ENCODE peak calls at places on chromosomes 5 and 9, in seven cellular contexts. One of them, this sample, is unnamed.

GRCh38 chr9:88220652-88221051 is 82.4 kb upstream of the SPATA31C2 start:
- DNase-seq in WTC11: no peak
- DNase-seq in naive thymus-derived CD4-positive, alpha-beta T cell: no peak
- DNase-seq in stimulated activated CD8-positive, alpha-beta memory T cell treated with anti-CD3 and anti-CD28 coated beads, Interleukin-15, amount 100 ng/mL, for 24 hours: no peak
- DNase-seq in dorsolateral prefrontal cortex: no peak
- DNase-seq in hepatocyte: no peak
- DNase-seq in MM.1S: no peak
- DNase-seq in this sample: no peak

GRCh38 chr5:60497706-60498500 is 202.1 kb downstream of the DEPDC1B start:
- DNase-seq in dorsolateral prefrontal cortex: no peak
- DNase-seq in WTC11: no peak
- DNase-seq in MM.1S: no peak
- DNase-seq in naive thymus-derived CD4-positive, alpha-beta T cell: no peak
- DNase-seq in stimulated activated CD8-positive, alpha-beta memory T cell treated with anti-CD3 and anti-CD28 coated beads, Interleukin-15, amount 100 ng/mL, for 24 hours: no peak
- DNase-seq in hepatocyte: no peak
- DNase-seq in this sample: no peak

GRCh38 chr9:34337404-34337803 is 8.0 kb downstream of the NUDT2 start:
- DNase-seq in dorsolateral prefrontal cortex: no peak
- DNase-seq in naive thymus-derived CD4-positive, alpha-beta T cell: no peak
- DNase-seq in WTC11: no peak
- DNase-seq in stimulated activated CD8-positive, alpha-beta memory T cell treated with anti-CD3 and anti-CD28 coated beads, Interleukin-15, amount 100 ng/mL, for 24 hours: no peak
- DNase-seq in hepatocyte: no peak
- DNase-seq in MM.1S: no peak
- DNase-seq in this sample: no peak

GRCh38 chr5:36363101-36363500 is 61.4 kb upstream of the RANBP3L start:
- DNase-seq in MM.1S: no peak
- DNase-seq in hepatocyte: no peak
- DNase-seq in stimulated activated CD8-positive, alpha-beta memory T cell treated with anti-CD3 and anti-CD28 coated beads, Interleukin-15, amount 100 ng/mL, for 24 hours: no peak
- DNase-seq in WTC11: peak
- DNase-seq in naive thymus-derived CD4-positive, alpha-beta T cell: no peak
- DNase-seq in dorsolateral prefrontal cortex: no peak
- DNase-seq in this sample: no peak

GRCh38 chr5:67814569-67815311 is 400.8 kb upstream of the PIK3R1 start:
- DNase-seq in WTC11: no peak
- DNase-seq in MM.1S: no peak
- DNase-seq in stimulated activated CD8-positive, alpha-beta memory T cell treated with anti-CD3 and anti-CD28 coated beads, Interleukin-15, amount 100 ng/mL, for 24 hours: no peak
- DNase-seq in dorsolateral prefrontal cortex: no peak
- DNase-seq in naive thymus-derived CD4-positive, alpha-beta T cell: no peak
- DNase-seq in hepatocyte: no peak
- DNase-seq in this sample: no peak

GRCh38 chr9:114681594-114682332 is at the start of gene TEX48:
- DNase-seq in WTC11: peak
- DNase-seq in hepatocyte: peak
- DNase-seq in stimulated activated CD8-positive, alpha-beta memory T cell treated with anti-CD3 and anti-CD28 coated beads, Interleukin-15, amount 100 ng/mL, for 24 hours: peak
- DNase-seq in MM.1S: peak
- DNase-seq in dorsolateral prefrontal cortex: peak
- DNase-seq in naive thymus-derived CD4-positive, alpha-beta T cell: peak
- DNase-seq in this sample: peak

GRCh38 chr5:82319977-82320376 is 41.8 kb upstream of the RPS23 start:
- DNase-seq in naive thymus-derived CD4-positive, alpha-beta T cell: no peak
- DNase-seq in dorsolateral prefrontal cortex: no peak
- DNase-seq in hepatocyte: no peak
- DNase-seq in stimulated activated CD8-positive, alpha-beta memory T cell treated with anti-CD3 and anti-CD28 coated beads, Interleukin-15, amount 100 ng/mL, for 24 hours: no peak
- DNase-seq in MM.1S: no peak
- DNase-seq in WTC11: no peak
- DNase-seq in this sample: no peak

GRCh38 chr5:73338201-73339126 is 110.1 kb downstream of the FOXD1 start:
- DNase-seq in MM.1S: no peak
- DNase-seq in dorsolateral prefrontal cortex: no peak
- DNase-seq in naive thymus-derived CD4-positive, alpha-beta T cell: no peak
- DNase-seq in WTC11: no peak
- DNase-seq in hepatocyte: no peak
- DNase-seq in stimulated activated CD8-positive, alpha-beta memory T cell treated with anti-CD3 and anti-CD28 coated beads, Interleukin-15, amount 100 ng/mL, for 24 hours: no peak
- DNase-seq in this sample: peak

GRCh38 chr9:112203536-112203935 is 28.4 kb upstream of the SUSD1 start:
- DNase-seq in dorsolateral prefrontal cortex: no peak
- DNase-seq in stimulated activated CD8-positive, alpha-beta memory T cell treated with anti-CD3 and anti-CD28 coated beads, Interleukin-15, amount 100 ng/mL, for 24 hours: no peak
- DNase-seq in naive thymus-derived CD4-positive, alpha-beta T cell: no peak
- DNase-seq in hepatocyte: no peak
- DNase-seq in MM.1S: no peak
- DNase-seq in WTC11: no peak
- DNase-seq in this sample: no peak

GRCh38 chr9:69186841-69187611 is 12.9 kb downstream of the TJP2 start:
- DNase-seq in naive thymus-derived CD4-positive, alpha-beta T cell: no peak
- DNase-seq in hepatocyte: no peak
- DNase-seq in stimulated activated CD8-positive, alpha-beta memory T cell treated with anti-CD3 and anti-CD28 coated beads, Interleukin-15, amount 100 ng/mL, for 24 hours: no peak
- DNase-seq in WTC11: no peak
- DNase-seq in dorsolateral prefrontal cortex: no peak
- DNase-seq in MM.1S: no peak
- DNase-seq in this sample: no peak

GRCh38 chr5:1103505-1104326 is 8.1 kb downstream of the SLC12A7 start:
- DNase-seq in dorsolateral prefrontal cortex: peak
- DNase-seq in hepatocyte: peak
- DNase-seq in WTC11: no peak
- DNase-seq in MM.1S: no peak
- DNase-seq in stimulated activated CD8-positive, alpha-beta memory T cell treated with anti-CD3 and anti-CD28 coated beads, Interleukin-15, amount 100 ng/mL, for 24 hours: no peak
- DNase-seq in naive thymus-derived CD4-positive, alpha-beta T cell: peak
- DNase-seq in this sample: no peak

GRCh38 chr5:75364571-75365280 is 27.7 kb downstream of the HMGCR start:
- DNase-seq in naive thymus-derived CD4-positive, alpha-beta T cell: no peak
- DNase-seq in hepatocyte: no peak
- DNase-seq in MM.1S: no peak
- DNase-seq in dorsolateral prefrontal cortex: no peak
- DNase-seq in WTC11: no peak
- DNase-seq in stimulated activated CD8-positive, alpha-beta memory T cell treated with anti-CD3 and anti-CD28 coated beads, Interleukin-15, amount 100 ng/mL, for 24 hours: no peak
- DNase-seq in this sample: no peak

GRCh38 chr9:96567203-96567700 is 52.4 kb downstream of the CDC14B start:
- DNase-seq in dorsolateral prefrontal cortex: no peak
- DNase-seq in naive thymus-derived CD4-positive, alpha-beta T cell: no peak
- DNase-seq in stimulated activated CD8-positive, alpha-beta memory T cell treated with anti-CD3 and anti-CD28 coated beads, Interleukin-15, amount 100 ng/mL, for 24 hours: no peak
- DNase-seq in MM.1S: no peak
- DNase-seq in WTC11: no peak
- DNase-seq in hepatocyte: no peak
- DNase-seq in this sample: no peak

GRCh38 chr9:89477395-89477794 is 20.5 kb downstream of the SEMA4D start:
- DNase-seq in dorsolateral prefrontal cortex: peak
- DNase-seq in naive thymus-derived CD4-positive, alpha-beta T cell: peak
- DNase-seq in WTC11: no peak
- DNase-seq in hepatocyte: no peak
- DNase-seq in stimulated activated CD8-positive, alpha-beta memory T cell treated with anti-CD3 and anti-CD28 coated beads, Interleukin-15, amount 100 ng/mL, for 24 hours: no peak
- DNase-seq in MM.1S: no peak
- DNase-seq in this sample: no peak

GRCh38 chr9:85115473-85115872 is 445.9 kb downstream of the NTRK2 start:
- DNase-seq in dorsolateral prefrontal cortex: no peak
- DNase-seq in hepatocyte: no peak
- DNase-seq in MM.1S: no peak
- DNase-seq in naive thymus-derived CD4-positive, alpha-beta T cell: no peak
- DNase-seq in stimulated activated CD8-positive, alpha-beta memory T cell treated with anti-CD3 and anti-CD28 coated beads, Interleukin-15, amount 100 ng/mL, for 24 hours: no peak
- DNase-seq in WTC11: no peak
- DNase-seq in this sample: no peak

GRCh38 chr5:172149073-172149472 is 39.0 kb downstream of the STK10 start:
- DNase-seq in dorsolateral prefrontal cortex: no peak
- DNase-seq in naive thymus-derived CD4-positive, alpha-beta T cell: no peak
- DNase-seq in WTC11: no peak
- DNase-seq in stimulated activated CD8-positive, alpha-beta memory T cell treated with anti-CD3 and anti-CD28 coated beads, Interleukin-15, amount 100 ng/mL, for 24 hours: no peak
- DNase-seq in MM.1S: no peak
- DNase-seq in hepatocyte: no peak
- DNase-seq in this sample: no peak

GRCh38 chr9:81522721-81523551 is 166.4 kb downstream of the TLE1 start:
- DNase-seq in hepatocyte: peak
- DNase-seq in MM.1S: peak
- DNase-seq in stimulated activated CD8-positive, alpha-beta memory T cell treated with anti-CD3 and anti-CD28 coated beads, Interleukin-15, amount 100 ng/mL, for 24 hours: no peak
- DNase-seq in WTC11: peak
- DNase-seq in naive thymus-derived CD4-positive, alpha-beta T cell: peak
- DNase-seq in dorsolateral prefrontal cortex: no peak
- DNase-seq in this sample: peak

GRCh38 chr9:91837982-91838731 is 111.9 kb downstream of the ROR2 start:
- DNase-seq in dorsolateral prefrontal cortex: peak
- DNase-seq in hepatocyte: peak
- DNase-seq in WTC11: no peak
- DNase-seq in naive thymus-derived CD4-positive, alpha-beta T cell: no peak
- DNase-seq in stimulated activated CD8-positive, alpha-beta memory T cell treated with anti-CD3 and anti-CD28 coated beads, Interleukin-15, amount 100 ng/mL, for 24 hours: no peak
- DNase-seq in MM.1S: no peak
- DNase-seq in this sample: peak

GRCh38 chr9:5364294-5364990 is 24.8 kb upstream of the RLN1 start:
- DNase-seq in stimulated activated CD8-positive, alpha-beta memory T cell treated with anti-CD3 and anti-CD28 coated beads, Interleukin-15, amount 100 ng/mL, for 24 hours: no peak
- DNase-seq in MM.1S: no peak
- DNase-seq in WTC11: no peak
- DNase-seq in dorsolateral prefrontal cortex: no peak
- DNase-seq in hepatocyte: no peak
- DNase-seq in naive thymus-derived CD4-positive, alpha-beta T cell: no peak
- DNase-seq in this sample: no peak